ENCODE peak calls at places on chromosome 20, in six cellular contexts. H, N, Z, T, O and M are unnamed samples.

GRCh38 chr20:62434098-62434497 is 6.8 kb upstream of the RBBP8NL start:
- DNase-seq in H (no peak), N (no peak), Z (peak; percentile 39), T (peak; percentile 90), O (no peak), M (no peak)

GRCh38 chr20:50727792-50728485 is 3.4 kb upstream of the PARD6B start:
- DNase-seq in H (no peak), N (peak; percentile 15), Z (no peak), T (no peak), O (no peak), M (no peak)

GRCh38 chr20:61296629-61297019 is 44.6 kb downstream of the CDH4 start:
- DNase-seq in H (no peak), N (no peak), Z (no peak), T (no peak), O (no peak), M (no peak)

GRCh38 chr20:61951695-61952533 is 113.8 kb downstream of the TAF4 start:
- DNase-seq in H (no peak), N (no peak), Z (no peak), T (no peak), O (no peak), M (no peak)

GRCh38 chr20:50488236-50488806 is 21.9 kb upstream of the PTPN1 start:
- DNase-seq in H (no peak), N (no peak), Z (no peak), T (no peak), O (no peak), M (no peak)

GRCh38 chr20:40433341-40433861 is 255.6 kb downstream of the MAFB start:
- DNase-seq in H (no peak), N (no peak), Z (no peak), T (peak; percentile 50), O (no peak), M (no peak)

GRCh38 chr20:49219924-49220831 is 962 bp downstream of the DDX27 start:
- DNase-seq in H (no peak), N (no peak), Z (peak; percentile 27), T (no peak), O (no peak), M (no peak)

GRCh38 chr20:60883517-60883916 is 368.5 kb upstream of the CDH4 start:
- DNase-seq in H (no peak), N (no peak), Z (no peak), T (no peak), O (no peak), M (no peak)

GRCh38 chr20:49824206-49824605 is 11.6 kb downstream of the SLC9A8 start:
- DNase-seq in H (no peak), N (no peak), Z (no peak), T (no peak), O (no peak), M (no peak)

GRCh38 chr20:41989039-41989679 is 371.0 kb upstream of the CHD6 start:
- DNase-seq in H (no peak), N (no peak), Z (no peak), T (no peak), O (no peak), M (no peak)

GRCh38 chr20:4470375-4470774 is 251.3 kb upstream of the PRND start:
- DNase-seq in H (no peak), N (no peak), Z (no peak), T (no peak), O (peak; percentile 91), M (no peak)

GRCh38 chr20:35279040-35279439 is 1.1 kb upstream of the MMP24OS start:
- DNase-seq in H (no peak), N (no peak), Z (no peak), T (no peak), O (no peak), M (no peak)

GRCh38 chr20:37389844-37390275 is 43.9 kb downstream of the SRC start:
- DNase-seq in H (no peak), N (no peak), Z (no peak), T (no peak), O (no peak), M (no peak)

GRCh38 chr20:58399926-58400325 is 10.9 kb downstream of the VAPB start:
- DNase-seq in H (no peak), N (no peak), Z (no peak), T (no peak), O (no peak), M (no peak)
- H3K27ac ChIP-seq in H (no peak overlapping the region), N (no peak overlapping the region), Z (no peak overlapping the region), T (no peak overlapping the region), O (no peak overlapping the region), M (no peak overlapping the region)

GRCh38 chr20:3316131-3316530 is 77.1 kb upstream of the SLC4A11 start:
- DNase-seq in H (no peak), N (no peak), Z (no peak), T (no peak), O (no peak), M (no peak)
- H3K27ac ChIP-seq in H (peak overlapping the region; percentile 30), N (no peak overlapping the region), Z (no peak overlapping the region), T (no peak overlapping the region), O (no peak overlapping the region), M (no peak overlapping the region)

GRCh38 chr20:29472606-29473005 is 1784.9 kb upstream of the DEFB115 start:
- DNase-seq in H (no peak), N (no peak), Z (no peak), T (no peak), O (no peak), M (no peak)
- H3K27ac ChIP-seq in H (no peak overlapping the region), N (no peak overlapping the region), Z (no peak overlapping the region), T (no peak overlapping the region), O (no peak overlapping the region), M (no peak overlapping the region)

GRCh38 chr20:31868853-31869672 is 1.3 kb downstream of the DUSP15 start:
- DNase-seq in H (no peak), N (no peak), Z (no peak), T (no peak), O (no peak), M (no peak)
- H3K27ac ChIP-seq in H (no peak overlapping the region), N (peak overlapping the region; percentile 42), Z (no peak overlapping the region), T (no peak overlapping the region), O (no peak overlapping the region), M (peak overlapping the region; percentile 78)

GRCh38 chr20:63698739-63699465 is 2.5 kb downstream of the TNFRSF6B start:
- DNase-seq in H (no peak), N (peak; percentile 66), Z (no peak), T (peak; percentile 78), O (no peak), M (no peak)
- H3K27ac ChIP-seq in H (no peak overlapping the region), N (no peak overlapping the region), Z (peak overlapping the region; percentile 70), T (peak overlapping the region; percentile 7), O (no peak overlapping the region), M (no peak overlapping the region)

GRCh38 chr20:22560817-22561216 is 23.6 kb downstream of the FOXA2 start:
- DNase-seq in H (no peak), N (no peak), Z (no peak), T (no peak), O (no peak), M (no peak)

GRCh38 chr20:22559711-22560305 is 24.6 kb downstream of the FOXA2 start:
- DNase-seq in H (no peak), N (no peak), Z (no peak), T (no peak), O (no peak), M (no peak)

GRCh38 chr20:22561965-22562581 is 22.3 kb downstream of the FOXA2 start:
- DNase-seq in H (no peak), N (no peak), Z (no peak), T (no peak), O (no peak), M (no peak)

GRCh38 chr20:22562620-22563019 is 21.8 kb downstream of the FOXA2 start:
- DNase-seq in H (no peak), N (no peak), Z (no peak), T (no peak), O (no peak), M (no peak)

DNA sequence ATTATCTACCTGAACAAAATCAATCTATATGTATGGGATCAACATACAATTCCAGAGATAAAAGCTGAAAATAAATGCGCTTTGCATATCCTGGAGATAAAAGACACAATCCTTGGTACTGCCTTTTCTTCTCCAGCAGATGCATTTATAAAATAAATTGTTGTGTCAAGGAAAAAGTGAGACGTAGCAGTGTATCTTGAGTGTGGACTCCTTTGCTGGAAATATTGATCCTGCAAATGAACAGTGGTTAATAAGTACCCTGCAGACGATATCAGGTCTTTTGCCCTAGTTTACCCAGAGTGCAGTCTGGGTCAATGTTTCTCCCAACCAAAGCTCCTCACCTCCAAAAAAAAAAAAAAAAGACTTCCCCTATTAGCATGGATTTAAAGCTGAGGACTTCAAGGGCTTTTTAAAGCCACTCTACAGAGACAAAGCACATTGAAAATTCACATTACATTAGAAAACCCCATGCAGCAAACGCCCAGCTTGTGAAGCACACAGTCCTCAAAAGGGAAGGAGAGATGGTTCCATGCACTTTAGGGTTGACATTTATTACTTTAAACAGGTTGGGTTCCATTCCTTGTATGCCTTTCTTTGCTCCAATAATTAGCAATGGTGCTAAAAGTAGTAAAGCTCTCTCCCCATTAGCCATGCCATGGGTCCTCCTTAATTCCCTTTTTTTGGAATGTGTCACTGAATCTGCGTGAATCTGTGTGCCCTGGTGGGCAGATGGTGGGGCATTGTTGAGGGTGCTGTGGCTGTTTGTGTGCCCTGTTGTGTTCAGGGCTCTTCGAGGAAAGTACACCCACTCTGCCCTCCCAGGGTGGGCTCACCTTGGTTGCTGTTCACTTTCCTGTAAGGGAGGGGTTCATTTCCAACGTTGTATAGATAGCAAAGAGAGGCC is 21.1 kb downstream of the FOXA2 start:
- DNase-seq in H (no peak), N (no peak), Z (no peak), T (no peak), O (no peak), M (no peak)
- H3K27ac ChIP-seq in H (no peak overlapping the region), N (no peak overlapping the region), Z (no peak overlapping the region), T (no peak overlapping the region), O (no peak overlapping the region), M (no peak overlapping the region)

DNA sequence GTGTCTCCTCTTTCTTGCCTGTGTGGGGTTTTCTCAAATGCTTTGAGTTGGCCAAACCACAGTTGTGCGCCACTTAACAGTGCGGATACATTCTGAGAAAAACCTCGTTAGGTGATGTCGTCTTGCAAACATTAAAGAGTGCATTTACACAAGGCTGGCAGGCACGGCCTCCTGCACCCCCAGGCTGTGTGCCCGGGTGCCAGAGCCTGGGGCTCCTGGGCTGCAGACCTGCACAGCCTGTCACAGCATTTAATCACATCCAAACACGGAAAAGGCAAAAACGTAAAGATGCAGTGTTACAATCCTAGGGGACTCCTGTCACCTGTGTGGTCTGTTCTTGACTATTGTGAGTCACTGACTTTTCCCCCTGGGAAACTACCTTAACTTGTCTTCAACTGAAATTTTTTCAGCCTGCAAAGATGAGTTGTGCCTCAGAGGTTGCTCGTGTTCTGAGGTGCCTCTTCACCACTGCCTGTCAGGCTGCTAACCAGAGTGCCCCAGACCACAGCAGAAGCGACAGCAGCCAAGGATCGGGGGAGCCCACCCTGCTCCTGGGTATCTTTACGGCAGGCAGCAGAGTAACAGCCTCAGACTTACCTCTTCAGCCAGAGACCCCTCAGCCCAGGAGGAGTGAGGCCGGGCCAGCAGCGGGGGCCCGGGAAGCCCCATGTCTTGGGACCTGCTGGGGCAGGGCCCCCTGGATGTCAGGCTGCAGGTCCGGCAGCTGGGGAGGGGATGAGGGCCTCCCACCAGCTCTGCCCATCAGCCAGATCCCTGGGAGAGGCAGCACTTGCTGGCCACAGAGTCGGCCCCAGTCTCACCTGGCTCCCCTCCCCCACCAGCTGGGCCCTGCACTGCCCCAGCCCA is 683 bp upstream of the C20orf204 start:
- DNase-seq in H (no peak), N (no peak), Z (no peak), T (no peak), O (no peak), M (no peak)
- H3K27ac ChIP-seq in H (no peak overlapping the region), N (no peak overlapping the region), Z (no peak overlapping the region), T (no peak overlapping the region), O (peak overlapping the region; percentile 42), M (no peak overlapping the region)